ENCODE peak calls at places on chromosome 16, in four cellular contexts. E is hepatocyte, K is MM.1S, F is testis. C is an unnamed sample.

GRCh38 chr16:86821933-86822332 is 243.6 kb downstream of the FOXL1 start:
- DNase-seq in F (no peak), E (no peak), K (no peak), C (no peak)

GRCh38 chr16:71927787-71928186 is 32.5 kb downstream of the IST1 start:
- DNase-seq in F (no peak), K (no peak), E (no peak), C (no peak)

GRCh38 chr16:49986351-49987124 is 38.5 kb upstream of the CNEP1R1 start:
- DNase-seq in F (no peak), E (no peak), K (no peak), C (no peak)

GRCh38 chr16:49482690-49483089 is 109.1 kb downstream of the C16orf78 start:
- DNase-seq in K (no peak), E (no peak), F (no peak), C (no peak)

GRCh38 chr16:9992441-9992840 is 189.8 kb downstream of the GRIN2A start:
- DNase-seq in E (no peak), K (no peak), F (no peak), C (no peak)

GRCh38 chr16:88062341-88062861 is 111.2 kb downstream of the BANP start:
- DNase-seq in F (no peak), E (peak; percentile 28), K (no peak), C (no peak)

GRCh38 chr16:1408171-1408837 is 6.2 kb downstream of the UNKL start:
- DNase-seq in F (peak; percentile 97), K (peak; percentile 78), E (peak; percentile 97), C (peak; percentile 79)

GRCh38 chr16:64730261-64730660 is 391.6 kb downstream of the CDH11 start:
- DNase-seq in K (no peak), F (no peak), E (no peak), C (no peak)

GRCh38 chr16:19559242-19559910 is 3.9 kb downstream of the VPS35L start:
- DNase-seq in K (peak; percentile 57), E (peak; percentile 78), F (no peak), C (no peak)

GRCh38 chr16:20242568-20243240 is 84.6 kb downstream of the GP2 start:
- DNase-seq in F (no peak), K (no peak), E (no peak), C (no peak)

GRCh38 chr16:4811242-4811641 is 8.8 kb upstream of the ROGDI start:
- DNase-seq in E (no peak), F (no peak), K (no peak), C (no peak)
- H3K36me3 ChIP-seq in E (no peaks in the 10 kb centered on the region), F (no peaks in the 10 kb centered on the region), K (no peaks in the 10 kb centered on the region), C (peaks cover 49% of the 10 kb centered on the region)

DNA sequence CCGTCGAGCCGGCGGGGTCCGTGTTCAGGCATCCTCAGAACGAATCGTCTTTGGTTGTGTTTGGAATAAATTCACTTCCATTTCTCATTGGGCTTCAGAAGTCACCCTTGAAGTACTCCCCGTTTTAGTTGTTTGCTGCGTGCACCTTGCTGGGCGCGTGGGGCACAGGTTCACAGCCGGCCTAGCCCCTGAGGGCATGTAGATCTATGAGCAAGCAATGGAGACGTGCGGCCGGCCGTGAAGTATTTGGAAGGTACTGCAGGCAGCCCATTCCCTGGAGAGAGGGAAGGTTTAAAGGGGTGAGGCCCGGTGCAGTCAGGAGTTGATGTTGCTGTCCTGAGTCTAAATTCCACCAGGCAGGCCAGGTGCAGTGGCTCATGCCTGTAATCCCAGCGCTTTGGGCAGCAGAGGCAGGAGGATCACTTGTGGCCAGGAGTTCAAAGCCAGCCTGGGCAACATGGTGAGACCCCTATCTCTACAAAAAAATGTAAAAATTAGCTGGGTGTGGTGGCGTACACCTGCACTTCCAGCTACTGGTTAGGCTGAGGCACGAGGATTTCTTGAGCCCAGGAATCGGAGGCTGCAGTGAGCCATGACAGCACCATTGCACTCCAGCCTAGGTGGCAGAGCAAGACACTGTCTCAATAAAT is 725 bp downstream of the ACSF3 start:
- DNase-seq in K (no peak), E (no peak), F (peak; percentile 44), C (no peak)
- H3K27ac ChIP-seq in K (no peak overlapping the region), E (peak overlapping the region; percentile 9), F (peak overlapping the region; percentile 77), C (peak overlapping the region; percentile 38)

GRCh38 chr16:57152096-57153093 is 33.4 kb downstream of the PSME3IP1 start:
- DNase-seq in E (no peak), K (no peak), F (peak; percentile 56), C (no peak)
- H3K36me3 ChIP-seq in E (peaks cover 3% of the 10 kb centered on the region), K (peaks cover 2% of the 10 kb centered on the region), F (no peaks in the 10 kb centered on the region), C (peaks cover 24% of the 10 kb centered on the region)

GRCh38 chr16:73248316-73248715 is 200.4 kb upstream of the ZFHX3 start:
- DNase-seq in E (no peak), K (no peak), F (no peak), C (no peak)
- H3K27ac ChIP-seq in E (no peak overlapping the region), K (no peak overlapping the region), F (no peak overlapping the region), C (no peak overlapping the region)

GRCh38 chr16:27798241-27798640 is 248.3 kb downstream of the KATNIP start:
- DNase-seq in F (no peak), K (no peak), E (no peak), C (no peak)

GRCh38 chr16:27801259-27801945 is 251.5 kb downstream of the KATNIP start:
- DNase-seq in F (no peak), E (no peak), K (no peak), C (no peak)

GRCh38 chr16:27802664-27803450 is 252.9 kb downstream of the KATNIP start:
- DNase-seq in K (no peak), E (no peak), F (no peak), C (no peak)

GRCh38 chr16:27799866-27800265 is 249.9 kb downstream of the KATNIP start:
- DNase-seq in E (no peak), F (no peak), K (no peak), C (no peak)

GRCh38 chr16:27800817-27801216 is 250.9 kb downstream of the KATNIP start:
- DNase-seq in F (no peak), E (no peak), K (no peak), C (no peak)
- H3K36me3 ChIP-seq in F (no peaks in the 10 kb centered on the region), E (no peaks in the 10 kb centered on the region), K (no peaks in the 10 kb centered on the region), C (no peaks in the 10 kb centered on the region)

GRCh38 chr16:78146807-78147206 is 47.4 kb downstream of the WWOX start:
- DNase-seq in K (no peak), E (no peak), F (no peak), C (no peak)

GRCh38 chr16:78142784-78143183 is 43.3 kb downstream of the WWOX start:
- DNase-seq in K (no peak), F (no peak), E (no peak), C (no peak)

GRCh38 chr16:78150233-78150632 is 50.8 kb downstream of the WWOX start:
- DNase-seq in F (no peak), E (no peak), K (no peak), C (no peak)

DNA sequence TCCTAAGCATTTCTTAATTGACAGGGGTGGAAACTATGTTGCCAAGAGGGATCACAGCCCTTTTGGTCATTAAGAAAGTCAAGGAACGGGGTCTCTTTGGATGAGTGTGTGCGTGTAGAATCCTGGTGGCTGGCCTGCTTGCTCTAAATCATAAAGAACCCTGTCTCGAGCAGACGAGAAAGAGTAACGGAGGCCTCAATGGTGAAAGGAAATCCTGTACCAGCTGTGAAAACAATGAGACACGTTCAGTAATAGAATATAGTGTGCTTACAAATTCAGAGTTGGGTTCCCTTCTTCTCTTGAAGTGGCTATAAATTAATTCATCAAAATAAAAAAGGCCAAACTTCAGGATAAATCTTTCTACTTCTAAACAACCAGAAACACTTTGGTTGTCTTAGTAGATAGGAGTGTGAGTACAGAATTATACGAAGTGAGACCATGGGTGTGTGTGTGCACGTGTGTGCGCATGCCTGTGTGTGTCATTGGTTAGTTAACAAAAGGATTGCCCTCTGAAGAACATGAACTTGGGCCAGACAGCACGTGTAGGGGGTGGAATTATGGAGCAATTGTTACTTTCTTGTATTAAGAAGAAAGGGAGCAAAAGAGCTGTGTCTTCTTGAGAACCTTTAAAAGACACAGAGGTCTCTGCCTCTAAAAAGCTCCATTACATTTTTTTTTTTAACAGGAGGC is 48.5 kb downstream of the WWOX start:
- DNase-seq in F (no peak), K (no peak), E (no peak), C (no peak)
- H3K27ac ChIP-seq in F (no peak overlapping the region), K (no peak overlapping the region), E (no peak overlapping the region), C (no peak overlapping the region)

GRCh38 chr16:30585400-30586191 is at the start of gene ZNF785:
- DNase-seq in F (peak; percentile 99), E (peak; percentile 97), K (peak; percentile 56), C (peak; percentile 96)

GRCh38 chr16:30588651-30589050 is 3.2 kb upstream of the ZNF785 start:
- DNase-seq in F (no peak), E (no peak), K (no peak), C (no peak)

GRCh38 chr16:30585022-30585399 is 486 bp downstream of the ZNF785 start:
- DNase-seq in E (peak; percentile 21), K (no peak), F (no peak), C (no peak)

GRCh38 chr16:30581462-30581861 is 4.0 kb downstream of the ZNF785 start:
- DNase-seq in E (no peak), K (no peak), F (no peak), C (no peak)

DNA sequence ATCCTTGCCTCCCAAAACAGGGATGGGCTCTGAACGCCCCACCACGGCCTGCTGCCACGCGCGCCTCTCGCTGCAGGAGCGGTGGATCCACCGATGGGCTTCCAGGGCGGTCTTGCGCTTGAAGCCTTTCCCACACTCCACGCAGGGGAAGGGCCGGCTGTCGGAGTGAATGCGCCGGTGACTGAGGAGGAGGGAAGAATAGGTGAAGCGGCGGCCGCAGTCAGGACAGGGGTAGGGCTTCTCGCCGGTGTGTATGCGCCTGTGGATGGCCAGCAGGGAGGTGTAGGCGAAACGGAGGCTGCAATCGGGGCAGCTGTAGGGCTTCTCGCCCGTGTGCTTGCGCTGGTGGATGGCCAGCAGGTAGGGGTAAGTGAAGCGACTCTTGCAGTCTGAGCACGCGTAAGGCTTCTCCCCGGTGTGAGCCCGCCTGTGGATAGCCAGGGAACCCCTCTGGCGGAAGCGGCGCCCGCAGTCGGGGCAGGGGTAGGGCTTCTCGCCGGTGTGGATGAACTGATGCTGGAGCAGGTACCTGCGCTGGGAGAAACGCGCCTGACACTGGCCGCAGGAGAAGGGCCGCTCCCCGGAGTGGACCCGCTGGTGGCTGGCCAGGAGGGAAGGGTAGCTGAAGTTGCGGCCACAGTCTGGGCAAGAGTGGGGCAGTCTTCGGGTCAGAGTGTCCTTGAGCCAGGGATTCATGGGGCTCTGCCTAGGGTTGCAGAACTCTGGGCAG is 2.7 kb downstream of the ZNF785 start:
- DNase-seq in E (no peak), K (no peak), F (no peak), C (no peak)
- H3K36me3 ChIP-seq in E (peaks cover 4% of the 10 kb centered on the region), K (no peaks in the 10 kb centered on the region), F (no peaks in the 10 kb centered on the region), C (peaks cover 6% of the 10 kb centered on the region)

GRCh38 chr16:5634781-5635180 is 537.2 kb upstream of the EEF2KMT start:
- DNase-seq in E (no peak), K (no peak), F (peak; percentile 29), C (no peak)
- H3K27ac ChIP-seq in E (no peak overlapping the region), K (no peak overlapping the region), F (no peak overlapping the region), C (no peak overlapping the region)

DNA sequence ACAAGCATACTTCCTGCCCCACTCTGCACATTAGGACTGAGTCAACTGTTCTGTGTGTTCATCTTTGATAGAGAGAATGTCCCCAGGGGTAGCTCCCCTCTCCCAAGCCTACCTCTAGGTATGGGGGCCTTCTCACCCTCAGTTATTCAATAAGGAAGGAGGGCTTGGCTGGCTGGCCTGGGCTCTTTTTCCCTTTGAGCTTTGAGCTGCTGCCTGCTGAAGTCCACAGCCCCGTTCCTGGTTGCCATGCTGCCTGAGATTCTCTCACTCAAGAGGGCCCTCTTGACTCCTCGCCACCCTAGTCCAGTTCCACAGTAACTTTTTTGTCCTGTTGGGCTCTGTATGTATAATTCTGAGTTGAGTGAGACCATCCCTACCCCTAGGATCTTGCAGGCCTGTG is 5.1 kb downstream of the B3GNT9 start:
- DNase-seq in F (no peak), E (no peak), K (no peak), C (no peak)
- H3K36me3 ChIP-seq in F (no peaks in the 10 kb centered on the region), E (no peaks in the 10 kb centered on the region), K (peaks cover 3% of the 10 kb centered on the region), C (peaks cover 49% of the 10 kb centered on the region)